ENCODE peak calls at places on chromosomes 12 and 14, in ten cellular contexts. N is IMR-90, G is nephron progenitor cell, D is mucosa of descending colon, Y is fibroblast of the aortic adventitia, W is GM12864, Z is GM20000, L is ovary, T is ELR, U is HTR-8/SVneo. H is an unnamed sample.
A peak's percentile ranks its signal among the peaks of the same experiment; 100 is the strongest.

GRCh38 chr12:61023231-61023630 is 1237.0 kb upstream of the USP15 start:
- DNase-seq in N (no peak), G (no peak), D (no peak), Y (no peak), W (no peak), Z (no peak), L (no peak), T (no peak), U (no peak), H (no peak)

GRCh38 chr12:42140901-42141300 is 3.8 kb downstream of the GXYLT1 start:
- DNase-seq in N (peak; percentile 53), G (no peak), D (no peak), Y (no peak), W (no peak), Z (no peak), L (no peak), T (peak; percentile 64), U (peak; percentile 54), H (peak; percentile 50)

GRCh38 chr12:53097564-53098353 is at the start of gene IGFBP6:
- DNase-seq in N (peak; percentile 34), G (peak; percentile 81), D (peak; percentile 75), Y (peak; percentile 40), W (no peak), Z (no peak), L (peak; percentile 67), T (peak; percentile 79), U (peak; percentile 30), H (peak; percentile 87)

GRCh38 chr12:89372584-89373370 is 20.5 kb upstream of the DUSP6 start:
- DNase-seq in N (no peak), G (no peak), D (no peak), Y (no peak), W (no peak), Z (no peak), L (no peak), T (no peak), U (no peak), H (no peak)

GRCh38 chr14:101224356-101225115 is 321.0 kb upstream of the RTL1 start:
- DNase-seq in N (no peak), G (no peak), D (no peak), Y (no peak), W (no peak), Z (no peak), L (peak; percentile 23), T (no peak), U (no peak), H (no peak)

GRCh38 chr14:103074699-103075341 is 9.2 kb upstream of the LBHD2 start:
- DNase-seq in N (no peak), G (no peak), D (peak; percentile 75), Y (peak; percentile 36), W (no peak), Z (no peak), L (peak; percentile 55), T (peak; percentile 47), U (peak; percentile 18), H (peak; percentile 74)

GRCh38 chr12:120236124-120236398 is 29.5 kb downstream of the PXN start:
- DNase-seq in N (no peak), G (no peak), D (no peak), Y (no peak), W (no peak), Z (no peak), L (no peak), T (no peak), U (no peak), H (no peak)

GRCh38 chr12:131865196-131865875 is 29.1 kb upstream of the ULK1 start:
- DNase-seq in N (peak; percentile 30), G (no peak), D (no peak), Y (no peak), W (no peak), Z (no peak), L (no peak), T (peak; percentile 96), U (peak; percentile 76), H (peak; percentile 83)

GRCh38 chr14:64680013-64680674 is 24.1 kb upstream of the PLEKHG3 start:
- DNase-seq in N (no peak), G (peak; percentile 31), D (no peak), Y (peak; percentile 51), W (no peak), Z (no peak), L (no peak), T (no peak), U (no peak), H (peak; percentile 68)

GRCh38 chr12:96985515-96986362 is 78.7 kb downstream of the NEDD1 start:
- DNase-seq in N (no peak), G (peak; percentile 56), D (peak; percentile 37), Y (no peak), W (no peak), Z (peak; percentile 79), L (no peak), T (peak; percentile 19), U (peak; percentile 38), H (peak; percentile 34)

GRCh38 chr14:86464386-86464785 is 934.4 kb downstream of the FLRT2 start:
- DNase-seq in N (peak; percentile 57), G (no peak), D (no peak), Y (no peak), W (no peak), Z (no peak), L (no peak), T (no peak), U (no peak), H (no peak)

GRCh38 chr14:26379951-26380350 is 217.9 kb downstream of the NOVA1 start:
- DNase-seq in N (no peak), G (no peak), D (no peak), Y (peak; percentile 22), W (no peak), Z (no peak), L (no peak), T (no peak), U (no peak), H (no peak)

GRCh38 chr12:88553941-88554658 is 26.2 kb downstream of the KITLG start:
- DNase-seq in N (peak; percentile 64), G (no peak), D (no peak), Y (peak; percentile 87), W (no peak), Z (no peak), L (no peak), T (no peak), U (no peak), H (peak; percentile 53)

GRCh38 chr12:1799068-1799881 is 21.1 kb upstream of the LRTM2 start:
- DNase-seq in N (no peak), G (no peak), D (no peak), Y (no peak), W (no peak), Z (no peak), L (no peak), T (no peak), U (no peak), H (no peak)

GRCh38 chr14:52888839-52889838 is 61.7 kb downstream of the FERMT2 start:
- DNase-seq in N (no peak), G (no peak), D (no peak), Y (no peak), W (no peak), Z (no peak), L (no peak), T (no peak), U (no peak), H (no peak)

GRCh38 chr12:45572114-45572513 is 157.4 kb upstream of the ARID2 start:
- DNase-seq in N (no peak), G (no peak), D (no peak), Y (no peak), W (no peak), Z (no peak), L (no peak), T (no peak), U (no peak), H (no peak)

GRCh38 chr12:76653342-76653741 is 93.8 kb upstream of the OSBPL8 start:
- DNase-seq in N (no peak), G (no peak), D (no peak), Y (no peak), W (no peak), Z (no peak), L (no peak), T (no peak), U (no peak), H (no peak)

GRCh38 chr12:93979189-93979588 is 169.2 kb upstream of the PLXNC1 start:
- DNase-seq in N (peak; percentile 38), G (no peak), D (no peak), Y (peak; percentile 61), W (peak; percentile 2), Z (peak; percentile 22), L (no peak), T (peak; percentile 37), U (peak; percentile 11), H (no peak)

GRCh38 chr12:31732926-31733548 is 4.2 kb upstream of the AMN1 start:
- DNase-seq in N (peak; percentile 83), G (no peak), D (no peak), Y (peak; percentile 86), W (no peak), Z (no peak), L (no peak), T (peak; percentile 94), U (peak; percentile 81), H (peak; percentile 85)

GRCh38 chr14:89813485-89814080 is 140.9 kb downstream of the EFCAB11 start:
- DNase-seq in N (peak; percentile 96), G (peak; percentile 22), D (no peak), Y (peak; percentile 83), W (no peak), Z (no peak), L (no peak), T (peak; percentile 71), U (peak; percentile 56), H (peak; percentile 15)

GRCh38 chr14:32633214-32633864 is 304.2 kb downstream of the AKAP6 start:
- DNase-seq in N (no peak), G (no peak), D (no peak), Y (no peak), W (no peak), Z (no peak), L (no peak), T (no peak), U (no peak), H (no peak)

GRCh38 chr12:93714382-93714781 is 37.2 kb downstream of the CRADD start:
- DNase-seq in N (no peak), G (no peak), D (no peak), Y (no peak), W (no peak), Z (no peak), L (no peak), T (no peak), U (no peak), H (no peak)

GRCh38 chr14:22668417-22668816 is 24.3 kb upstream of the OR6J1 start:
- DNase-seq in N (peak; percentile 65), G (no peak), D (no peak), Y (peak; percentile 88), W (no peak), Z (no peak), L (no peak), T (peak; percentile 44), U (no peak), H (no peak)

GRCh38 chr12:68225576-68226476 is at the start of gene IL26:
- DNase-seq in N (no peak), G (no peak), D (no peak), Y (peak; percentile 29), W (no peak), Z (no peak), L (no peak), T (no peak), U (no peak), H (no peak)

GRCh38 chr12:127280393-127281275 is 986.3 kb upstream of the TMEM132C start:
- DNase-seq in N (no peak), G (peak; percentile 90), D (peak; percentile 81), Y (no peak), W (no peak), Z (peak; percentile 48), L (no peak), T (no peak), U (no peak), H (no peak)

GRCh38 chr12:55797068-55797467 is 20.5 kb downstream of the SARNP start:
- DNase-seq in N (peak; percentile 56), G (peak; percentile 31), D (no peak), Y (peak; percentile 69), W (no peak), Z (peak; percentile 12), L (no peak), T (peak; percentile 63), U (peak; percentile 35), H (peak; percentile 8)

GRCh38 chr12:75236206-75236605 is 26.6 kb upstream of the KCNC2 start:
- DNase-seq in N (no peak), G (no peak), D (no peak), Y (no peak), W (no peak), Z (no peak), L (no peak), T (peak; percentile 64), U (peak; percentile 5), H (peak; percentile 7)

GRCh38 chr12:4086481-4086880 is 187.1 kb upstream of the CCND2 start:
- DNase-seq in N (no peak), G (no peak), D (no peak), Y (no peak), W (no peak), Z (no peak), L (no peak), T (no peak), U (no peak), H (no peak)

H was measured in Daoy.